ENCODE peak calls at places on chromosomes 12 and 14, in four cellular contexts. P is H1, G is GM12878, W is HepG2. B is an unnamed sample.

GRCh38 chr12:132798836-132799235 is 29.8 kb downstream of the GOLGA3 start:
- DNase-seq in P (no peak), G (no peak), W (no peak), B (no peak)

GRCh38 chr14:80845877-80846276 is 95.7 kb downstream of the CEP128 start:
- DNase-seq in P (no peak), G (no peak), W (no peak), B (no peak)

GRCh38 chr14:30194769-30195168 is 267.1 kb upstream of the PRKD1 start:
- DNase-seq in P (no peak), G (no peak), W (no peak), B (no peak)

GRCh38 chr12:70484464-70484863 is 118.4 kb downstream of the KCNMB4 start:
- DNase-seq in P (no peak), G (no peak), W (no peak), B (no peak)

GRCh38 chr12:8992086-8992409 is 2.7 kb downstream of the KLRG1 start:
- DNase-seq in P (no peak), G (no peak), W (no peak), B (no peak)

GRCh38 chr14:75459099-75459741 is 31.4 kb downstream of the JDP2 start:
- DNase-seq in P (no peak), G (no peak), W (no peak), B (no peak)

GRCh38 chr12:32290411-32290810 is 108.9 kb upstream of the FGD4 start:
- DNase-seq in P (no peak), G (no peak), W (no peak), B (no peak)

GRCh38 chr14:33465952-33466700 is 484.7 kb downstream of the EGLN3 start:
- DNase-seq in P (no peak), G (no peak), W (no peak), B (no peak)

GRCh38 chr12:27345376-27345775 is 12.7 kb downstream of the BMAL2 start:
- DNase-seq in P (no peak), G (no peak), W (no peak), B (no peak)

GRCh38 chr12:51020448-51021182 is 5.6 kb downstream of the SLC11A2 start:
- DNase-seq in P (no peak), G (no peak), W (no peak), B (no peak)

GRCh38 chr14:51604078-51604477 is 47.6 kb upstream of the FRMD6 start:
- DNase-seq in P (no peak), G (no peak), W (no peak), B (no peak)

GRCh38 chr12:113445544-113446176 is 23.5 kb downstream of the SDSL start:
- DNase-seq in P (no peak), G (no peak), W (no peak), B (no peak)

GRCh38 chr14:36518586-36519430 is 1.2 kb downstream of the NKX2-1 start:
- DNase-seq in P (no peak), G (no peak), W (no peak), B (no peak)

GRCh38 chr12:47264951-47265350 is 185.2 kb upstream of the AMIGO2 start:
- DNase-seq in P (no peak), G (no peak), W (no peak), B (no peak)

GRCh38 chr12:110337912-110338710 is 57.1 kb downstream of the ATP2A2 start:
- DNase-seq in P (no peak), G (no peak), W (peak; percentile 40), B (no peak)

GRCh38 chr12:125272252-125272980 is 207.2 kb downstream of the AACS start:
- DNase-seq in P (no peak), G (no peak), W (no peak), B (no peak)

GRCh38 chr12:22728989-22729388 is 104.0 kb downstream of the ETNK1 start:
- DNase-seq in P (no peak), G (no peak), W (no peak), B (no peak)

GRCh38 chr12:96425321-96425720 is 25.1 kb upstream of the CDK17 start:
- DNase-seq in P (no peak), G (no peak), W (no peak), B (no peak)

GRCh38 chr12:126974779-126975178 is 1292.2 kb upstream of the TMEM132C start:
- DNase-seq in P (no peak), G (no peak), W (no peak), B (no peak)

GRCh38 chr14:22748691-22749090 is 17.8 kb upstream of the OXA1L start:
- DNase-seq in P (no peak), G (no peak), W (no peak), B (no peak)

GRCh38 chr14:101253948-101254347 is 307.3 kb upstream of the DIO3 start:
- DNase-seq in P (no peak), G (no peak), W (no peak), B (no peak)

GRCh38 chr14:22024117-22024516 is 350.5 kb upstream of the OR4E1 start:
- DNase-seq in P (no peak), G (no peak), W (no peak), B (no peak)

GRCh38 chr14:85528080-85528881 is 1.7 kb upstream of the FLRT2 start:
- DNase-seq in P (no peak), G (no peak), W (peak; percentile 41), B (no peak)

GRCh38 chr14:76421662-76422061 is 45.7 kb downstream of the ESRRB start:
- DNase-seq in P (no peak), G (no peak), W (no peak), B (no peak)

GRCh38 chr14:63713058-63713457 is 14.8 kb downstream of the SGPP1 start:
- DNase-seq in P (no peak), G (no peak), W (no peak), B (no peak)

GRCh38 chr12:102948941-102949352 is 8.5 kb upstream of the ASCL1 start:
- DNase-seq in P (no peak), G (no peak), W (peak; percentile 10), B (no peak)

GRCh38 chr12:27305673-27306504 is 26.7 kb upstream of the BMAL2 start:
- DNase-seq in P (no peak), G (no peak), W (peak; percentile 28), B (peak; percentile 35)

DNA sequence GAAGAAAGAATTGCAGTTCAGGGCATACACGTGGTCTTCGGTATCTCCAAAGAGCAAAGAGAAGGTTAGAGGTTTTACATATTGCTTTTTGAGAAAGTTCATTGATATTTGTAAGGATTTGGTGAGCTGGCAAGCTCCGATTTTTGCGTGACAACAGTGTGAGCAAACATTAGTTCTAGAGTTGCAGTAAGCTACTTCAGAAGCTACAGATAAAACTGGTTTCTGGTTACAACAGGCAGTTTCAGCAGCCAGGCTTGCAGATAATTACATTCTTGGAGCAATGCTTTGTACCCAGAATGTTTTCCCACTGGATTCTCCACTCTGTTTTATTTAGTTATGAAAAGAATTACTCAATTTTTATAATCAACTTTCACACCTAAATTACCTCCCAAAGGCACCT is 28.2 kb downstream of the KLRK1 start:
- DNase-seq in P (no peak), G (no peak), W (peak; percentile 10), B (no peak)
- TF ChIP-seq YY1 in P (no peak), G (no peak), W (no peak), B (no peak)

GRCh38 chr14:100074431-100075100 is 9.3 kb downstream of the EVL start:
- DNase-seq in P (no peak), G (no peak), W (no peak), B (no peak)

GRCh38 chr14:100078216-100078780 is 13.1 kb downstream of the EVL start:
- DNase-seq in P (no peak), G (no peak), W (no peak), B (no peak)

GRCh38 chr14:100077441-100077840 is 12.2 kb downstream of the EVL start:
- DNase-seq in P (no peak), G (no peak), W (no peak), B (no peak)

GRCh38 chr14:100076630-100077029 is 11.4 kb downstream of the EVL start:
- DNase-seq in P (no peak), G (no peak), W (no peak), B (no peak)

GRCh38 chr14:100076133-100076532 is 10.9 kb downstream of the EVL start:
- DNase-seq in P (peak; percentile 17), G (no peak), W (peak; percentile 15), B (no peak)
- TF ChIP-seq SUZ12 in P (no peak), G (no peak), W (no peak), B (no peak)

GRCh38 chr12:25054076-25054782 is 105.3 kb upstream of the BCAT1 start:
- DNase-seq in P (no peak), G (no peak), W (no peak), B (no peak)
- TF ChIP-seq YY1 in P (no peak), G (no peak), W (no peak), B (no peak)

GRCh38 chr14:61647704-61648103 is 47.6 kb upstream of the HIF1A start:
- DNase-seq in P (no peak), G (no peak), W (no peak), B (no peak)
- TF ChIP-seq SUZ12 in P (no peak), G (no peak), W (no peak), B (no peak)

B was measured in NT2/D1.